ENCODE peak calls at places on chromosomes 3 and 15, in eight cellular contexts. W is hippocampal formation; O is GM04503; T is RKO; F is T-helper 9 cell; X is NCI-H1694 treated with DMSO at 0.1 percent for 48 hours; D is NCI-H774; Q is activated CD8-positive, alpha-beta T cell treated with anti-CD3 and anti-CD28 coated beads, Interleukin-2, amount 10 ng/mL, durations not matched to agents 7 days and 5 days. U is an unnamed sample.

GRCh38 chr3:127911421-127911931 is 3.6 kb upstream of the KBTBD12 start:
- DNase-seq in W (peak; percentile 20), O (no peak), T (no peak), F (no peak), X (no peak), D (no peak), Q (no peak), U (no peak)

GRCh38 chr15:89665449-89666146 is 10.3 kb upstream of the KIF7 start:
- DNase-seq in W (no peak), O (no peak), T (peak; percentile 32), F (no peak), X (no peak), D (no peak), Q (peak; percentile 32), U (no peak)

GRCh38 chr15:33808720-33809119 is 159.6 kb upstream of the CHRM5 start:
- DNase-seq in W (no peak), O (no peak), T (no peak), F (no peak), X (no peak), D (no peak), Q (no peak), U (no peak)

GRCh38 chr3:177618873-177619771 is 421.8 kb upstream of the TBL1XR1 start:
- DNase-seq in W (peak; percentile 84), O (peak; percentile 37), T (no peak), F (no peak), X (peak; percentile 20), D (no peak), Q (no peak), U (no peak)

GRCh38 chr3:186669378-186670084 is 3.7 kb downstream of the HRG start:
- DNase-seq in W (no peak), O (no peak), T (no peak), F (no peak), X (no peak), D (no peak), Q (no peak), U (no peak)

GRCh38 chr15:94667109-94667508 is 435.7 kb downstream of the MCTP2 start:
- DNase-seq in W (no peak), O (no peak), T (no peak), F (no peak), X (no peak), D (no peak), Q (no peak), U (no peak)

GRCh38 chr3:53079791-53080555 is 34.1 kb upstream of the SFMBT1 start:
- DNase-seq in W (no peak), O (no peak), T (no peak), F (no peak), X (no peak), D (no peak), Q (no peak), U (no peak)

GRCh38 chr3:66210687-66211295 is 10.0 kb upstream of the SLC25A26 start:
- DNase-seq in W (no peak), O (no peak), T (no peak), F (no peak), X (no peak), D (no peak), Q (no peak), U (no peak)

GRCh38 chr15:78921940-78922339 is 22.9 kb downstream of the CTSH start:
- DNase-seq in W (no peak), O (no peak), T (no peak), F (no peak), X (no peak), D (no peak), Q (no peak), U (no peak)

GRCh38 chr15:58401276-58401675 is 30.5 kb upstream of the LIPC start:
- DNase-seq in W (no peak), O (no peak), T (no peak), F (no peak), X (no peak), D (no peak), Q (no peak), U (no peak)

GRCh38 chr3:30720586-30721313 is 114.3 kb downstream of the TGFBR2 start:
- DNase-seq in W (no peak), O (peak; percentile 18), T (no peak), F (no peak), X (no peak), D (no peak), Q (no peak), U (no peak)

GRCh38 chr3:196643201-196643749 is 3.8 kb downstream of the NRROS start:
- DNase-seq in W (no peak), O (no peak), T (no peak), F (no peak), X (no peak), D (no peak), Q (no peak), U (no peak)

GRCh38 chr15:63256433-63256884 is 20.9 kb upstream of the APH1B start:
- DNase-seq in W (no peak), O (peak; percentile 71), T (peak; percentile 56), F (no peak), X (no peak), D (no peak), Q (no peak), U (no peak)

GRCh38 chr15:57237282-57237642 is 139.0 kb upstream of the CGNL1 start:
- DNase-seq in W (peak; percentile 62), O (no peak), T (no peak), F (no peak), X (no peak), D (peak; percentile 75), Q (no peak), U (peak; percentile 63)

GRCh38 chr3:150075417-150075865 is 104.7 kb upstream of the PFN2 start:
- DNase-seq in W (no peak), O (no peak), T (no peak), F (no peak), X (no peak), D (no peak), Q (no peak), U (no peak)

GRCh38 chr3:31132132-31132769 is 237.8 kb upstream of the GADL1 start:
- DNase-seq in W (no peak), O (no peak), T (peak; percentile 60), F (no peak), X (no peak), D (no peak), Q (no peak), U (no peak)

GRCh38 chr15:69626095-69627066 is 173.8 kb downstream of the RPLP1 start:
- DNase-seq in W (no peak), O (no peak), T (no peak), F (no peak), X (no peak), D (no peak), Q (peak; percentile 18), U (no peak)

GRCh38 chr3:101066776-101067175 is 73.6 kb upstream of the ABI3BP start:
- DNase-seq in W (no peak), O (no peak), T (no peak), F (no peak), X (no peak), D (no peak), Q (no peak), U (no peak)

GRCh38 chr3:36444909-36445308 is 64.6 kb downstream of the STAC start:
- DNase-seq in W (no peak), O (peak; percentile 40), T (peak; percentile 33), F (no peak), X (no peak), D (no peak), Q (no peak), U (no peak)

GRCh38 chr3:72144773-72145505 is 360.0 kb upstream of the PROK2 start:
- DNase-seq in W (no peak), O (no peak), T (no peak), F (no peak), X (no peak), D (no peak), Q (no peak), U (no peak)

GRCh38 chr15:79091204-79091867 is 756 bp upstream of the RASGRF1 start:
- DNase-seq in W (peak; percentile 38), O (no peak), T (no peak), F (no peak), X (peak; percentile 41), D (no peak), Q (no peak), U (no peak)

GRCh38 chr3:43246956-43247355 is 39.4 kb upstream of the SNRK start:
- DNase-seq in W (no peak), O (no peak), T (no peak), F (no peak), X (no peak), D (no peak), Q (peak; percentile 34), U (no peak)

GRCh38 chr15:72117448-72117697 is 577 bp downstream of the MYO9A start:
- DNase-seq in W (no peak), O (peak; percentile 51), T (peak; percentile 82), F (peak; percentile 53), X (no peak), D (no peak), Q (peak; percentile 70), U (no peak)

GRCh38 chr3:122586098-122586497 is 8.6 kb downstream of the PARP15 start:
- DNase-seq in W (no peak), O (no peak), T (no peak), F (no peak), X (no peak), D (no peak), Q (no peak), U (no peak)

GRCh38 chr15:40949756-40950207 is 3.5 kb upstream of the CHAC1 start:
- DNase-seq in W (no peak), O (no peak), T (no peak), F (no peak), X (no peak), D (no peak), Q (no peak), U (no peak)

GRCh38 chr15:82135645-82136044 is 89.8 kb upstream of the MEX3B start:
- DNase-seq in W (no peak), O (no peak), T (no peak), F (no peak), X (no peak), D (no peak), Q (no peak), U (no peak)

GRCh38 chr3:157176108-157176507 is 16.2 kb upstream of the CCNL1 start:
- DNase-seq in W (no peak), O (no peak), T (no peak), F (no peak), X (no peak), D (no peak), Q (no peak), U (no peak)

GRCh38 chr15:25508369-25509002 is 69.7 kb upstream of the UBE3A start:
- DNase-seq in W (peak; percentile 13), O (no peak), T (peak; percentile 52), F (no peak), X (peak; percentile 0), D (no peak), Q (peak; percentile 22), U (no peak)

GRCh38 chr15:95741830-95742229 is 588.7 kb upstream of the NR2F2 start:
- DNase-seq in W (no peak), O (no peak), T (no peak), F (no peak), X (no peak), D (no peak), Q (no peak), U (no peak)

GRCh38 chr15:81265256-81265943 is 58.5 kb downstream of the STARD5 start:
- DNase-seq in W (no peak), O (no peak), T (no peak), F (no peak), X (no peak), D (no peak), Q (peak; percentile 21), U (no peak)

GRCh38 chr15:70701891-70702568 is 61.3 kb downstream of the UACA start:
- DNase-seq in W (no peak), O (no peak), T (peak; percentile 37), F (no peak), X (no peak), D (no peak), Q (no peak), U (no peak)

GRCh38 chr3:153601422-153601853 is 439.4 kb downstream of the RAP2B start:
- DNase-seq in W (no peak), O (no peak), T (no peak), F (no peak), X (no peak), D (no peak), Q (no peak), U (no peak)

GRCh38 chr15:57550640-57551039 is 41.1 kb upstream of the MYZAP start:
- DNase-seq in W (peak; percentile 15), O (no peak), T (no peak), F (no peak), X (no peak), D (no peak), Q (no peak), U (no peak)

GRCh38 chr15:84979651-84980050 is 2.0 kb upstream of the PDE8A start:
- DNase-seq in W (no peak), O (no peak), T (no peak), F (no peak), X (no peak), D (no peak), Q (no peak), U (no peak)

U was measured in NCI-H1417 treated with DMSO at 0.1 percent for 48 hours.